ENCODE peak calls at places on chromosomes 7 and 10, in four cellular contexts. D is H1, M is SK-N-SH, P is K562. Q is an unnamed sample.

GRCh38 chr10:48412081-48412480 is 105.6 kb downstream of the MAPK8 start:
- DNase-seq in D (no peak), M (no peak), P (no peak), Q (no peak)

GRCh38 chr10:75400769-75401568 is 595 bp downstream of the ZNF503 start:
- DNase-seq in D (peak), M (peak), P (no peak), Q (peak)

GRCh38 chr10:131698232-131698631 is 202.6 kb upstream of the PPP2R2D start:
- DNase-seq in D (no peak), M (no peak), P (no peak), Q (no peak)

GRCh38 chr10:3848768-3849643 is 64.0 kb upstream of the KLF6 start:
- DNase-seq in D (no peak), M (no peak), P (no peak), Q (no peak)

GRCh38 chr7:28409716-28410627 is 2.3 kb upstream of the CREB5 start:
- DNase-seq in D (peak), M (peak), P (no peak), Q (peak)

GRCh38 chr10:34522542-34522941 is 292.6 kb downstream of the PARD3 start:
- DNase-seq in D (no peak), M (peak), P (peak), Q (no peak)

GRCh38 chr10:78578929-78579328 is 489.8 kb upstream of the ZMIZ1 start:
- DNase-seq in D (no peak), M (no peak), P (no peak), Q (no peak)

GRCh38 chr7:70052691-70053090 is 454.4 kb downstream of the AUTS2 start:
- DNase-seq in D (no peak), M (no peak), P (no peak), Q (no peak)

GRCh38 chr7:25262586-25262985 is 34.3 kb upstream of the NPVF start:
- DNase-seq in D (no peak), M (no peak), P (no peak), Q (no peak)

GRCh38 chr7:91198371-91198770 is 65.9 kb upstream of the FZD1 start:
- DNase-seq in D (no peak), M (no peak), P (no peak), Q (no peak)

GRCh38 chr10:79232864-79233263 is 114.4 kb upstream of the PPIF start:
- DNase-seq in D (no peak), M (no peak), P (no peak), Q (no peak)

GRCh38 chr10:99784025-99784730 is 1.7 kb downstream of the ABCC2 start:
- DNase-seq in D (no peak), M (no peak), P (peak), Q (no peak)

GRCh38 chr7:66771795-66772194 is 31.3 kb downstream of the RABGEF1 start:
- DNase-seq in D (no peak), M (no peak), P (no peak), Q (no peak)

GRCh38 chr7:66769833-66770512 is 29.4 kb downstream of the RABGEF1 start:
- DNase-seq in D (no peak), M (no peak), P (no peak), Q (no peak)

GRCh38 chr7:66768865-66769832 is 28.6 kb downstream of the RABGEF1 start:
- DNase-seq in D (no peak), M (no peak), P (no peak), Q (no peak)

DNA sequence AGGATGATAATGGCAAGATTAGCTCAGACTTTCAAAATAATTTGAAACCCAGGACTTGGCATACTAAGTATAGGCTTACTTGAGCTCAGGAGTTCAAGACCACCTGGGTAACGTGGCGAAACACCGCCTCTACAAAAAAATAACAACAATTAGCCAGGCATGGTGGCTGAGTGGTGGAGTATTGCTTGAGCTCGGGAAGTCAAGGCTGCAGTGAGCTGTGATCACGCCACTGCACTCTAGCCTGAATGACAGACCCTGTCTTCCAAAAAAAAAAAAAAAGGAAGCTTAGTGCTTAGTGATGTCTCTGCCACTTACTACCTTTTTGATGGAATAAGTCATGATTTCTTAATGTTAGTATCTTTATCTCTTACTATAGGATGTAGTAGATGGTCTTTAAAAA is 25.5 kb downstream of the RABGEF1 start:
- DNase-seq in D (no peak), M (no peak), P (no peak), Q (no peak)
- TF ChIP-seq TEAD4 in D (no peak), M (no peak), P (no peak), Q (no peak)

DNA sequence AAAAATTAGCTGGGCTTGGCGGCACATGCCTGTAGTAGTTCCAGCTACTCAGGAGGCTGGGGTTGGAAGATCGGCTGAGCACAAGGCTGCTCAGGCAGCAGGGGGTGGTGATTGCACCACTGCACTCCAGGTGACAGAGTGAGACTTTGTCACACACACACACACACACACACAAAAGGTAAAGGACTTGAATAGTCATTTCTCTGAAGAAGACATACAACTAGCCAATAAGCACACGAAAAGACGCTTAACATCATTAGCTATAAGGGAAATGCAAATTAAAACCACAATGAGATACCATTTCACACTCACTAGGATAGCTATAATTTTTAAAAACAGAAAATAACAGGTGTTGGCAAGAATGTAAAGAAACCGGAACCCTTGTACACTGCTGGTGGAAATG is 48.6 kb downstream of the HIP1 start:
- DNase-seq in D (no peak), M (no peak), P (no peak), Q (no peak)
- TF ChIP-seq TEAD4 in D (no peak), M (no peak), P (no peak), Q (no peak)

GRCh38 chr7:140475747-140476333 is 3.5 kb downstream of the MKRN1 start:
- DNase-seq in D (no peak), M (peak), P (peak), Q (no peak)
- TF ChIP-seq TEAD4 in D (no peak), M (no peak), P (no peak), Q (no peak)

GRCh38 chr7:12031186-12031585 is 179.9 kb upstream of the TMEM106B start:
- DNase-seq in D (no peak), M (no peak), P (no peak), Q (no peak)

GRCh38 chr7:12025246-12025645 is 185.8 kb upstream of the TMEM106B start:
- DNase-seq in D (no peak), M (no peak), P (no peak), Q (no peak)

GRCh38 chr7:12030116-12030515 is 181.0 kb upstream of the TMEM106B start:
- DNase-seq in D (no peak), M (no peak), P (no peak), Q (no peak)

GRCh38 chr7:12031638-12032037 is 179.5 kb upstream of the TMEM106B start:
- DNase-seq in D (no peak), M (no peak), P (no peak), Q (no peak)

GRCh38 chr7:12028508-12028907 is 182.6 kb upstream of the TMEM106B start:
- DNase-seq in D (no peak), M (no peak), P (no peak), Q (no peak)
- TF ChIP-seq TEAD4 in D (no peak), M (peak), P (no peak), Q (no peak)